ENCODE peak calls at places on chromosomes 16 and 17, in four cellular contexts. U, D, L and R are unnamed samples.

GRCh38 chr16:68284847-68285246 is 20.5 kb downstream of the SLC7A6 start:
- DNase-seq in D (no peak), U (no peak), L (no peak), R (no peak)

GRCh38 chr16:89827383-89828198 is 684 bp upstream of the SPIRE2 start:
- DNase-seq in U (no peak), D (no peak), L (no peak), R (no peak)

GRCh38 chr16:80583466-80583865 is 42.7 kb downstream of the DYNLRB2 start:
- DNase-seq in L (no peak), U (peak; percentile 26), D (no peak), R (peak; percentile 62)

GRCh38 chr16:85843471-85844168 is 44.1 kb downstream of the COX4I1 start:
- DNase-seq in U (no peak), L (no peak), D (no peak), R (no peak)

GRCh38 chr16:75929056-75929455 is 202.8 kb upstream of the CPHXL start:
- DNase-seq in D (no peak), L (no peak), U (no peak), R (no peak)

GRCh38 chr16:30972872-30973271 is 12.1 kb upstream of the HSD3B7 start:
- DNase-seq in U (no peak), L (no peak), D (no peak), R (no peak)

GRCh38 chr16:50153648-50154368 is 702 bp downstream of the TENT4B start:
- DNase-seq in L (no peak), U (peak; percentile 31), D (peak; percentile 75), R (no peak)

GRCh38 chr17:32223703-32224102 is 41.9 kb upstream of the RHBDL3 start:
- DNase-seq in U (no peak), L (no peak), D (no peak), R (no peak)

GRCh38 chr17:30922235-30922993 is 669 bp downstream of the ADAP2 start:
- DNase-seq in U (no peak), D (peak; percentile 68), L (no peak), R (no peak)

GRCh38 chr17:39080416-39081179 is 70.8 kb downstream of the PLXDC1 start:
- DNase-seq in L (no peak), D (no peak), U (peak; percentile 62), R (no peak)

GRCh38 chr17:42408076-42408475 is 15.0 kb downstream of the CAVIN1 start:
- DNase-seq in U (no peak), D (no peak), L (no peak), R (no peak)

GRCh38 chr16:85856054-85856453 is 42.9 kb upstream of the IRF8 start:
- DNase-seq in U (no peak), L (no peak), D (no peak), R (no peak)

GRCh38 chr16:66902648-66903543 is 15.8 kb downstream of the CDH16 start:
- DNase-seq in L (no peak), D (no peak), U (no peak), R (no peak)

GRCh38 chr16:81627024-81627423 is 152.1 kb upstream of the PLCG2 start:
- DNase-seq in U (no peak), L (no peak), D (no peak), R (no peak)

GRCh38 chr16:19287241-19287640 is 1.7 kb downstream of the CLEC19A start:
- DNase-seq in U (no peak), D (no peak), L (no peak), R (no peak)

GRCh38 chr16:23207485-23207884 is 24.9 kb downstream of the SCNN1G start:
- DNase-seq in U (no peak), D (no peak), L (no peak), R (no peak)

GRCh38 chr17:2755941-2756724 is 6.7 kb upstream of the CCDC92B start:
- DNase-seq in U (no peak), D (peak; percentile 55), L (no peak), R (no peak)

GRCh38 chr17:6020376-6021010 is 49.7 kb upstream of the WSCD1 start:
- DNase-seq in U (no peak), D (no peak), L (no peak), R (no peak)

GRCh38 chr17:8826808-8827435 is 27.8 kb upstream of the MFSD6L start:
- DNase-seq in U (no peak), L (no peak), D (no peak), R (no peak)

GRCh38 chr17:61279476-61280145 is 120.0 kb upstream of the TBX2 start:
- DNase-seq in U (no peak), L (no peak), D (no peak), R (peak; percentile 53)

GRCh38 chr17:2906907-2907306 is 110.7 kb downstream of the RAP1GAP2 start:
- DNase-seq in L (no peak), D (no peak), U (no peak), R (no peak)

GRCh38 chr16:801584-802363 is 1.2 kb upstream of the GNG13 start:
- DNase-seq in L (no peak), D (no peak), U (no peak), R (no peak)
- H3K4me3 ChIP-seq in L (no peak overlapping the region), D (no peak overlapping the region), U (no peak overlapping the region), R (no peak overlapping the region)

DNA sequence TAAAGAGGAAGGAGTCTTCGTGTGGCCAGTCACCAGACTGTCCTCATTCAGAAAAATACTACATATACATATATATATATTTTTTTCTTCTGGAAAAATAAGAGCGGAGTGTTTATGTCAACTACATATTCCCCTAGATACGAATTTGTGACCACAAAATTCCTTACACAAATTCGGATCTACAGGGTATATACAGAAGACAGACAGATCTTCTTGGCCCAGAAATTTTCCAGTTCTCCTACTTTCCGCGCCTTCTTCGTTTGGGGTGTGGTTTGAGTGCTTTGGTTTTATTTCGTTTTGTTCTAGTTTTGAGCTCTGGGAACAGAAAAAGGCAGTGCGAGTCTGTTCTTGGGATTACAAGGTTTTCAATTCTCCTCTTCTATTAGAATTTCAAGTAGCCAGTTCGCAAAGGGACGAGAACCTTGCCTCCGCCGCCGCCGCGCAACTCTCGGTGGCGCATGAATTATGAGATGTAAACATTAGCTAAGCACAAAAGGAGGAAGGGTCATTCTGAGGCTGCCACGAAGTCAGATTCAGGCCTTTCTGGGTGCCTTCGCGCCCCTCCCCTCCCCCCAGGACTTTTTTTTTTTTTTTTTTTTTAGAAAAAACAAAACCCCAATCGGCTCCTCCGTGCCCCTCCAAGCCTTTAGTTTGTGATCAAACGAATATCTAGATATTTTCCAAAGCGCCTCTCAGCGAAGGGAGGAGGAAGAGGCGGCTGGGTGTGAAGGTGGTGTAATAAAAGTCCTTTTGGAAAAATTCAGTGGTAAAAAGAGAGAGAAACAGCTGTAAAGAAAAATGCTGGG is 1.8 kb upstream of the HOXB4 start:
- DNase-seq in L (no peak), D (no peak), U (no peak), R (no peak)
- H3K4me3 ChIP-seq in L (peak overlapping the region; percentile 99), D (no peak overlapping the region), U (no peak overlapping the region), R (no peak overlapping the region)

GRCh38 chr17:44759096-44759915 is 518 bp downstream of the ADAM11 start:
- DNase-seq in U (no peak), D (no peak), L (no peak), R (no peak)

GRCh38 chr17:44757918-44758413 is 822 bp upstream of the ADAM11 start:
- DNase-seq in U (no peak), L (no peak), D (no peak), R (no peak)

GRCh38 chr17:44757045-44757917 is 1.5 kb upstream of the ADAM11 start:
- DNase-seq in U (no peak), D (no peak), L (no peak), R (no peak)

GRCh38 chr17:44759916-44760243 is 1.1 kb downstream of the ADAM11 start:
- DNase-seq in L (no peak), U (no peak), D (no peak), R (no peak)

DNA sequence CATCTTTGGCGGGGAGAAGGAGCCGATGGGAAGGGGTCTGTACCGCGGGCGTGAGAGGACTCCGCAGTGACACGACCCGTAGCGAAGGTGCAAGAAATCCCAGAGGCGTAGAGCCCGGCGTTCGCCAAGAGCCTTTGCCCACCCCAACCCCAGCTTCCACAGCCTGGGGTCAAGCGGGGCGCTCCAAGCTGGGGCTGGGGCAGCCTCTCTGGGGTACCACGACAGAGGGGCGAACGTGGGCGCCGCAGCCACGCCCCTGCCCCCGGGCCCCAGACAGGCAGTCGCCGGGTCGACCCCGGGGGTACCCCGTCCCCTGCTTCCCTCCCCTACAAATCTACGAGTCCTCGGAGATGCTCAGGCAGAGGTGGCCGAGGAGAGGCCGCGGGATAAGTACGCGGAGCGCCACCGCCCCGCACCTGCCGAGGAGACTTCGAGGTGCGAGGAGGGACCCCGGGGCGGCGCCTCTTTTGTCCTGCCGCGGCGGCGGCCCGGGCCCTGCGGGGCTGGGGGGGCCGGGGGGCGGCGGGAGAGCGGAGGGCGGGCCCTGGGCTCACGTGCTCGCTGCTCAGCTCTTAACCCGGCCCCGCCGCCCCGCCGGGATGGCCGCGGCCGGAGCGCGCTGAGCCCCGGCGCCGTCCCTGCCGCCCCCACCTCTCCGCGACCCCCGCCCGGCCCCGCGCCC is at the start of gene ADAM11:
- DNase-seq in L (no peak), U (no peak), D (no peak), R (no peak)
- H3K4me3 ChIP-seq in L (peak within 1 kb of the TSS; percentile 26), U (peak within 1 kb of the TSS; percentile 37), D (peak within 1 kb of the TSS; percentile 59), R (peak within 1 kb of the TSS; percentile 43)

GRCh38 chr17:75490953-75491649 is 24.2 kb downstream of the CASKIN2 start:
- DNase-seq in U (no peak), D (no peak), L (no peak), R (no peak)
- H3K4me3 ChIP-seq in U (no peak overlapping the region), D (no peak overlapping the region), L (no peak overlapping the region), R (no peak overlapping the region)

GRCh38 chr17:36934144-36934758 is 3.0 kb upstream of the LHX1 start:
- DNase-seq in U (no peak), D (no peak), L (no peak), R (no peak)
- H3K4me3 ChIP-seq in U (no peak overlapping the region), D (peak overlapping the region; percentile 43), L (peak overlapping the region; percentile 84), R (no peak overlapping the region)

GRCh38 chr16:57048095-57048494 is 44.3 kb upstream of the CPNE2 start:
- DNase-seq in U (no peak), L (no peak), D (no peak), R (no peak)

GRCh38 chr16:57045694-57046381 is 46.5 kb upstream of the CPNE2 start:
- DNase-seq in D (peak; percentile 83), L (peak; percentile 13), U (peak; percentile 84), R (no peak)

GRCh38 chr16:57042157-57043111 is 49.9 kb upstream of the CPNE2 start:
- DNase-seq in L (no peak), U (no peak), D (no peak), R (no peak)

GRCh38 chr16:57043248-57043647 is 49.1 kb upstream of the CPNE2 start:
- DNase-seq in U (no peak), L (no peak), D (no peak), R (no peak)

GRCh38 chr16:57044931-57045693 is 47.3 kb upstream of the CPNE2 start:
- DNase-seq in L (no peak), D (no peak), U (no peak), R (no peak)
- H3K4me3 ChIP-seq in L (no peak overlapping the region), D (no peak overlapping the region), U (no peak overlapping the region), R (no peak overlapping the region)

DNA sequence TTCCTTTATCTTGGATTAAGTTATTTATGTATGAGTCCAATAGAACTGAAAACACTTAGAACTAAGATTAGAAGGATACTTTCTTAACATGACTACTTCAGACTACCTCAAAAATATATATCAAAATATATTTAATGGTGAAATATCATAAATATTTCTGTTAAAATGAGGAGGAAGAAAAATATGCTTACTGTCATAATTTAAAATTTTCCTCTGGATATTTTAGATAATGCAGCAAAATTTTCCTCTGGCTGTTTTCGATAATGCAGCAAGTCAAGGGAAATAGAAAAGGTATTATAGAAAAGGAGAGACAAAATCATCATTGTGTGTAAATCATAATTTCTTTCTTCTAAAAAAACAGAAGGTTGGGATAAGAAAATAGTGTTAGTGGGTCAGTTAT is 263.3 kb downstream of the HS3ST3A1 start:
- DNase-seq in L (no peak), U (no peak), D (no peak), R (no peak)
- H3K4me3 ChIP-seq in L (no peak overlapping the region), U (no peak overlapping the region), D (no peak overlapping the region), R (peak overlapping the region; percentile 40)

GRCh38 chr17:14317383-14317782 is 16.5 kb downstream of the HS3ST3B1 start:
- DNase-seq in L (no peak), D (no peak), U (no peak), R (no peak)
- H3K4me3 ChIP-seq in L (no peak overlapping the region), D (no peak overlapping the region), U (no peak overlapping the region), R (no peak overlapping the region)